ENCODE peak calls at places on chromosomes 2 and 18, in six cellular contexts. One of them, this sample, is unnamed.
A peak's percentile ranks its signal among the peaks of the same experiment; 100 is the strongest.

GRCh38 chr2:200788129-200788718 is 23.5 kb upstream of the BZW1 start:
- DNase-seq in activated B cell treated with CpG ODN at 0.5 μM for 24 hours: no peak
- DNase-seq in fibroblast of villous mesenchyme: peak; percentile 76
- DNase-seq in NB4: no peak
- DNase-seq in astrocyte: peak; percentile 60
- DNase-seq in foreskin fibroblast: peak; percentile 84
- DNase-seq in this sample: no peak

GRCh38 chr2:224909885-224910517 is 132.3 kb downstream of the DOCK10 start:
- DNase-seq in astrocyte: peak; percentile 82
- DNase-seq in NB4: peak; percentile 69
- DNase-seq in activated B cell treated with CpG ODN at 0.5 μM for 24 hours: no peak
- DNase-seq in fibroblast of villous mesenchyme: peak; percentile 79
- DNase-seq in foreskin fibroblast: peak; percentile 95
- DNase-seq in this sample: no peak

GRCh38 chr2:15169326-15170038 is 391.7 kb downstream of the NBAS start:
- DNase-seq in fibroblast of villous mesenchyme: peak; percentile 91
- DNase-seq in astrocyte: peak; percentile 96
- DNase-seq in activated B cell treated with CpG ODN at 0.5 μM for 24 hours: no peak
- DNase-seq in foreskin fibroblast: peak; percentile 96
- DNase-seq in NB4: no peak
- DNase-seq in this sample: no peak

GRCh38 chr2:237122214-237122666 is 36.6 kb downstream of the COPS8 start:
- DNase-seq in foreskin fibroblast: peak; percentile 85
- DNase-seq in astrocyte: peak; percentile 47
- DNase-seq in fibroblast of villous mesenchyme: peak; percentile 85
- DNase-seq in NB4: peak; percentile 64
- DNase-seq in activated B cell treated with CpG ODN at 0.5 μM for 24 hours: no peak
- DNase-seq in this sample: peak; percentile 41

GRCh38 chr2:73852020-73852419 is 23.3 kb downstream of the STAMBP start:
- DNase-seq in foreskin fibroblast: peak; percentile 89
- DNase-seq in NB4: no peak
- DNase-seq in activated B cell treated with CpG ODN at 0.5 μM for 24 hours: no peak
- DNase-seq in fibroblast of villous mesenchyme: peak; percentile 90
- DNase-seq in astrocyte: peak; percentile 83
- DNase-seq in this sample: no peak

GRCh38 chr2:241776336-241777166 is at the start of gene GAL3ST2:
- DNase-seq in astrocyte: no peak
- DNase-seq in NB4: no peak
- DNase-seq in fibroblast of villous mesenchyme: no peak
- DNase-seq in activated B cell treated with CpG ODN at 0.5 μM for 24 hours: no peak
- DNase-seq in foreskin fibroblast: no peak
- DNase-seq in this sample: no peak

GRCh38 chr18:27057459-27058302 is 127.4 kb downstream of the CHST9 start:
- DNase-seq in NB4: no peak
- DNase-seq in activated B cell treated with CpG ODN at 0.5 μM for 24 hours: no peak
- DNase-seq in foreskin fibroblast: no peak
- DNase-seq in astrocyte: no peak
- DNase-seq in fibroblast of villous mesenchyme: no peak
- DNase-seq in this sample: no peak

GRCh38 chr2:196823750-196824149 is 14.6 kb upstream of the C2orf66 start:
- DNase-seq in activated B cell treated with CpG ODN at 0.5 μM for 24 hours: no peak
- DNase-seq in fibroblast of villous mesenchyme: peak; percentile 71
- DNase-seq in foreskin fibroblast: peak; percentile 82
- DNase-seq in astrocyte: peak; percentile 87
- DNase-seq in NB4: peak; percentile 12
- DNase-seq in this sample: no peak

GRCh38 chr2:215638687-215639086 is 202.8 kb upstream of the FN1 start:
- DNase-seq in NB4: no peak
- DNase-seq in activated B cell treated with CpG ODN at 0.5 μM for 24 hours: no peak
- DNase-seq in foreskin fibroblast: no peak
- DNase-seq in astrocyte: no peak
- DNase-seq in fibroblast of villous mesenchyme: no peak
- DNase-seq in this sample: no peak

GRCh38 chr2:176535480-176536113 is 266.4 kb downstream of the MTX2 start:
- DNase-seq in NB4: no peak
- DNase-seq in foreskin fibroblast: no peak
- DNase-seq in fibroblast of villous mesenchyme: no peak
- DNase-seq in astrocyte: peak; percentile 63
- DNase-seq in activated B cell treated with CpG ODN at 0.5 μM for 24 hours: no peak
- DNase-seq in this sample: no peak

GRCh38 chr2:47581201-47581600 is 178.2 kb downstream of the MSH2 start:
- DNase-seq in astrocyte: no peak
- DNase-seq in fibroblast of villous mesenchyme: no peak
- DNase-seq in activated B cell treated with CpG ODN at 0.5 μM for 24 hours: no peak
- DNase-seq in NB4: no peak
- DNase-seq in foreskin fibroblast: no peak
- DNase-seq in this sample: no peak

GRCh38 chr2:236359426-236359825 is 95.2 kb upstream of the ASB18 start:
- DNase-seq in astrocyte: no peak
- DNase-seq in activated B cell treated with CpG ODN at 0.5 μM for 24 hours: no peak
- DNase-seq in fibroblast of villous mesenchyme: no peak
- DNase-seq in foreskin fibroblast: no peak
- DNase-seq in NB4: no peak
- DNase-seq in this sample: no peak

GRCh38 chr2:676647-677055 is 555 bp downstream of the TMEM18 start:
- DNase-seq in NB4: peak; percentile 99
- DNase-seq in fibroblast of villous mesenchyme: peak; percentile 99
- DNase-seq in activated B cell treated with CpG ODN at 0.5 μM for 24 hours: peak; percentile 98
- DNase-seq in astrocyte: peak; percentile 94
- DNase-seq in foreskin fibroblast: peak; percentile 100
- DNase-seq in this sample: peak; percentile 99

GRCh38 chr18:34397286-34397896 is 172.7 kb upstream of the NOL4 start:
- DNase-seq in activated B cell treated with CpG ODN at 0.5 μM for 24 hours: no peak
- DNase-seq in NB4: no peak
- DNase-seq in astrocyte: no peak
- DNase-seq in fibroblast of villous mesenchyme: no peak
- DNase-seq in foreskin fibroblast: no peak
- DNase-seq in this sample: no peak

GRCh38 chr2:241073166-241074064 is 28.7 kb downstream of the MTERF4 start:
- DNase-seq in foreskin fibroblast: no peak
- DNase-seq in astrocyte: no peak
- DNase-seq in fibroblast of villous mesenchyme: no peak
- DNase-seq in activated B cell treated with CpG ODN at 0.5 μM for 24 hours: no peak
- DNase-seq in NB4: no peak
- DNase-seq in this sample: no peak

GRCh38 chr2:236951830-236952475 is 133.7 kb upstream of the COPS8 start:
- DNase-seq in foreskin fibroblast: no peak
- DNase-seq in astrocyte: no peak
- DNase-seq in NB4: no peak
- DNase-seq in fibroblast of villous mesenchyme: no peak
- DNase-seq in activated B cell treated with CpG ODN at 0.5 μM for 24 hours: no peak
- DNase-seq in this sample: no peak

GRCh38 chr2:172094319-172095145 is 8.2 kb downstream of the DLX2 start:
- DNase-seq in activated B cell treated with CpG ODN at 0.5 μM for 24 hours: no peak
- DNase-seq in NB4: peak; percentile 41
- DNase-seq in foreskin fibroblast: peak; percentile 52
- DNase-seq in astrocyte: no peak
- DNase-seq in fibroblast of villous mesenchyme: no peak
- DNase-seq in this sample: no peak

GRCh38 chr2:120353931-120354330 is 8.0 kb downstream of the INHBB start:
- DNase-seq in fibroblast of villous mesenchyme: no peak
- DNase-seq in astrocyte: no peak
- DNase-seq in activated B cell treated with CpG ODN at 0.5 μM for 24 hours: no peak
- DNase-seq in foreskin fibroblast: no peak
- DNase-seq in NB4: no peak
- DNase-seq in this sample: no peak

GRCh38 chr2:100819365-100820345 is at the start of gene NPAS2:
- DNase-seq in astrocyte: peak; percentile 26
- DNase-seq in activated B cell treated with CpG ODN at 0.5 μM for 24 hours: no peak
- DNase-seq in foreskin fibroblast: peak; percentile 79
- DNase-seq in NB4: peak; percentile 46
- DNase-seq in fibroblast of villous mesenchyme: peak; percentile 41
- DNase-seq in this sample: peak; percentile 19

GRCh38 chr18:10046178-10046807 is 132.5 kb downstream of the VAPA start:
- DNase-seq in foreskin fibroblast: no peak
- DNase-seq in activated B cell treated with CpG ODN at 0.5 μM for 24 hours: no peak
- DNase-seq in NB4: no peak
- DNase-seq in fibroblast of villous mesenchyme: no peak
- DNase-seq in astrocyte: no peak
- DNase-seq in this sample: no peak

GRCh38 chr2:129880309-129880708 is 99.2 kb upstream of the RAB6C start:
- DNase-seq in fibroblast of villous mesenchyme: no peak
- DNase-seq in NB4: no peak
- DNase-seq in activated B cell treated with CpG ODN at 0.5 μM for 24 hours: no peak
- DNase-seq in astrocyte: no peak
- DNase-seq in foreskin fibroblast: no peak
- DNase-seq in this sample: no peak

DNA sequence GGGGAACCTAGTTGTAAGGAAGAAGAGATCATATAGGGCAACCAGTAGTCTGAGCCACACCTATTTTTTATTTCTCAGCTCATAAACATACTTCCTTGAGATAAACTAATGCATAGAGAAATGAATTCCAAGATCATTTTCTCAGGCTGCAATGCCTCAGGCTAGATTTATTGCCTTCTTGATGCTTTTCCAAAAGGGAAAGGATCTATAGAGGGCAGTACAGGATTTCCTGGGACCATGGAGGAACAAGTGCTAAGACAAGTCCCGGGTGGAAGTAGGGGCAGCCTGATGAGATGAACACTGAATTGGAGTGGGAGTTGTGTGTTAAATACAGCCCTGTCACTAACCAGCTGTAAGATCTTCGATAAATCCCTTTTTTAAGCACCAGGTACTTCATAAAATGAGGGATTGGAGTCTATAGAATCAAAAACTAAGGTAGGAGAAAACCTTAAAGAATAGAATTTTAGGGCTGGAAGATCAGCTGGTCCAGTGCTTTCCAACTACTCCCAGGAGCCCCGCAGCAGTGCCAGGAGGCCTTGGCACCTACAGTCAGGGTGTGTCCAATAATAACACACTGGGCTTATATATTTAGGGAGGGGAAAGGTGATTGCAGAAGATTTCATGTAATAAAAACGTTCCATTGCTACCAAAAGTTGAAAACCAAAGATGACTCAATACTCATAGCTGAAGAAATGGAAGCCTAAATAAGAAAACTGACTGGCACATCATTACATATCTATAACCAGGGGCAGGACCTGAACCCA is 58.1 kb downstream of the SERTAD2 start:
- DNase-seq in fibroblast of villous mesenchyme: peak; percentile 44
- DNase-seq in astrocyte: peak; percentile 20
- DNase-seq in NB4: peak; percentile 45
- DNase-seq in foreskin fibroblast: peak; percentile 60
- DNase-seq in activated B cell treated with CpG ODN at 0.5 μM for 24 hours: no peak
- DNase-seq in this sample: no peak
- TF ChIP-seq CTCF in fibroblast of villous mesenchyme: peak; percentile 47
- TF ChIP-seq CTCF in astrocyte: no peak
- TF ChIP-seq CTCF in NB4: peak; percentile 11
- TF ChIP-seq CTCF in foreskin fibroblast: peak; percentile 19
- TF ChIP-seq CTCF in activated B cell treated with CpG ODN at 0.5 μM for 24 hours: no peak
- TF ChIP-seq CTCF in this sample: peak; percentile 31

DNA sequence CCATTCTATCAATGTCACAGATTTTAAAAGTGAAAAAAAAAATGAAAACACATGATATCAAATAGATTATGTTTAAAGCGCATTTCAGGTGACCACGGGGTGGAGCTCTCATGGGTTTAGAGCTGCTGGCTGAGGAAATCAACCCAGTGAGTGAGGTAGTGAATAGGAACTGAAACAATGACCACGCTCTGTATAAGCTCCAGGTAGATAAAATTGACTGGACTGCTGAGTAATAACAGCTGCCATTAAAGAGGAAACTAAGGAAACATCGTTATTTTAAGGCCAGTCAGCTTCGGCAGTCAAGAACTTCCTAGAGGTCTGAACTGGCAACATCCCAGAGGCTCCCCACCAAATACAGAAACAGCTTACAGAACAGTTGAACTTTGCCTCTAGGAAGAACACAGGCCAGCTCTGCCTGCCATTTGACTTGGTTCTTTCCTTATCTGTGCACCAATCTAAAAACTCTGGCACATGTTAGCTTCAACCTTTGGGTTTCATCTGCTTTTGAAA is 185.9 kb downstream of the PDE1A start:
- DNase-seq in fibroblast of villous mesenchyme: peak; percentile 43
- DNase-seq in foreskin fibroblast: peak; percentile 46
- DNase-seq in NB4: peak; percentile 44
- DNase-seq in activated B cell treated with CpG ODN at 0.5 μM for 24 hours: no peak
- DNase-seq in astrocyte: peak; percentile 10
- DNase-seq in this sample: no peak
- TF ChIP-seq CTCF in fibroblast of villous mesenchyme: peak; percentile 51
- TF ChIP-seq CTCF in foreskin fibroblast: peak; percentile 29
- TF ChIP-seq CTCF in NB4: peak; percentile 43
- TF ChIP-seq CTCF in activated B cell treated with CpG ODN at 0.5 μM for 24 hours: no peak
- TF ChIP-seq CTCF in astrocyte: peak; percentile 41
- TF ChIP-seq CTCF in this sample: peak; percentile 60

GRCh38 chr2:132667716-132668115 is 2.3 kb downstream of the LYPD1 start:
- DNase-seq in astrocyte: peak; percentile 52
- DNase-seq in NB4: no peak
- DNase-seq in foreskin fibroblast: no peak
- DNase-seq in activated B cell treated with CpG ODN at 0.5 μM for 24 hours: no peak
- DNase-seq in fibroblast of villous mesenchyme: no peak
- DNase-seq in this sample: no peak

GRCh38 chr2:132670104-132670960 is at the start of gene LYPD1:
- DNase-seq in NB4: no peak
- DNase-seq in foreskin fibroblast: peak; percentile 12
- DNase-seq in activated B cell treated with CpG ODN at 0.5 μM for 24 hours: no peak
- DNase-seq in fibroblast of villous mesenchyme: no peak
- DNase-seq in astrocyte: no peak
- DNase-seq in this sample: peak; percentile 22

GRCh38 chr2:132668986-132669853 is 785 bp downstream of the LYPD1 start:
- DNase-seq in NB4: no peak
- DNase-seq in foreskin fibroblast: peak; percentile 6
- DNase-seq in fibroblast of villous mesenchyme: no peak
- DNase-seq in astrocyte: no peak
- DNase-seq in activated B cell treated with CpG ODN at 0.5 μM for 24 hours: no peak
- DNase-seq in this sample: peak; percentile 14

GRCh38 chr2:132669854-132670103 is 226 bp downstream of the LYPD1 start:
- DNase-seq in astrocyte: no peak
- DNase-seq in activated B cell treated with CpG ODN at 0.5 μM for 24 hours: no peak
- DNase-seq in foreskin fibroblast: no peak
- DNase-seq in NB4: no peak
- DNase-seq in fibroblast of villous mesenchyme: no peak
- DNase-seq in this sample: peak; percentile 37

DNA sequence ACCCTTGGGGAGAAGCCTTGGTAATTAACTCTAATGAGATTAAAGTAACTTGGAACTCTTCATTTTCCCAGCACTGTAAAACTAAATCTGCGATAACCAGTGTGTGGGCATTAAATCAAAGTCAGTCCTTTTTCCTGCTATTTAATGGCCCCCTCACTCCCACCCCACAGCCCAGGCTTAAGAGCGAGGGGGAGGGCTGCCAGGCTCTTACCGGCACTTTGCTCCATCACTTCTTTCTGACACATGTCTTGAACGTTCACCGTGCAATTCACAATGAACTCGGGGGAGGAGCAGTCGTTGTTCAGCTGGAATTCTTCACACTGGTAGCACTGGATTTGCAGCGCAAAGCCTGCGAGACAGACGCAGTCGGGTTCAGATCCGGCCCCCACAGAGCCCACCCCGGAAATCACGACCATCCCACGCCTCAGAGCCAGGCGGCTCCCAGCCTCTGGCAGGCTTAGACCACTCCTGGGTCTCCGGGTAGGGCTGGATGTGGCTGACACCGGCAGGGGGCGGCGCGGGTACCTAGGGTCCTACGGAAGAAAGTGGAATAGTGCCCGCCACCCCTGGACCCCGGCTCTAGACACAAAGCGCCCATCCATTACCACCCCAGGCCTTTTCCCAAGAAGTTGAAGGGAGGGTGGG is 1.7 kb downstream of the LYPD1 start:
- DNase-seq in astrocyte: peak; percentile 47
- DNase-seq in activated B cell treated with CpG ODN at 0.5 μM for 24 hours: no peak
- DNase-seq in fibroblast of villous mesenchyme: no peak
- DNase-seq in NB4: no peak
- DNase-seq in foreskin fibroblast: no peak
- DNase-seq in this sample: peak; percentile 40
- TF ChIP-seq CTCF in astrocyte: peak; percentile 26
- TF ChIP-seq CTCF in activated B cell treated with CpG ODN at 0.5 μM for 24 hours: no peak
- TF ChIP-seq CTCF in fibroblast of villous mesenchyme: peak; percentile 20
- TF ChIP-seq CTCF in NB4: no peak
- TF ChIP-seq CTCF in foreskin fibroblast: no peak
- TF ChIP-seq CTCF in this sample: peak; percentile 61

GRCh38 chr18:75691483-75691882 is 264.0 kb upstream of the SMIM21 start:
- DNase-seq in NB4: no peak
- DNase-seq in fibroblast of villous mesenchyme: no peak
- DNase-seq in foreskin fibroblast: no peak
- DNase-seq in astrocyte: no peak
- DNase-seq in activated B cell treated with CpG ODN at 0.5 μM for 24 hours: no peak
- DNase-seq in this sample: no peak
- TF ChIP-seq CTCF in NB4: no peak
- TF ChIP-seq CTCF in fibroblast of villous mesenchyme: peak; percentile 7
- TF ChIP-seq CTCF in foreskin fibroblast: no peak
- TF ChIP-seq CTCF in astrocyte: no peak
- TF ChIP-seq CTCF in activated B cell treated with CpG ODN at 0.5 μM for 24 hours: no peak
- TF ChIP-seq CTCF in this sample: peak; percentile 33